ENCODE peak calls at places on chromosomes 2 and 18, in six cellular contexts. B, R, V, C, I and D are unnamed samples.

GRCh38 chr2:56741601-56742102 is 557.9 kb downstream of the CCDC85A start:
- DNase-seq in B (no peak), C (peak; percentile 17), R (no peak), V (peak; percentile 88), I (peak; percentile 91), D (no peak)

GRCh38 chr2:158586491-158586890 is 129.7 kb downstream of the PKP4 start:
- DNase-seq in C (no peak), B (no peak), V (peak; percentile 94), R (no peak), I (peak; percentile 85), D (no peak)

GRCh38 chr2:139439100-139439499 is 658.9 kb upstream of the NXPH2 start:
- DNase-seq in V (no peak), B (no peak), I (peak; percentile 44), C (no peak), R (no peak), D (no peak)

GRCh38 chr18:57586243-57587049 is at the start of gene FECH:
- DNase-seq in B (peak; percentile 71), R (peak; percentile 79), V (peak; percentile 66), I (peak; percentile 72), C (peak; percentile 90), D (peak; percentile 75)

GRCh38 chr2:151437630-151438029 is 27.9 kb downstream of the RIF1 start:
- DNase-seq in C (no peak), B (no peak), I (peak; percentile 20), V (peak; percentile 55), R (no peak), D (no peak)

GRCh38 chr2:11160256-11160655 is 5.0 kb downstream of the SLC66A3 start:
- DNase-seq in R (no peak), B (no peak), I (no peak), V (no peak), C (no peak), D (no peak)

GRCh38 chr2:26561918-26562810 is 79.0 kb downstream of the CIB4 start:
- DNase-seq in B (no peak), R (peak; percentile 59), C (peak; percentile 66), I (peak; percentile 30), V (peak; percentile 10), D (peak; percentile 45)

GRCh38 chr18:25279133-25279532 is 72.8 kb downstream of the ZNF521 start:
- DNase-seq in C (no peak), B (no peak), I (no peak), V (peak; percentile 89), R (no peak), D (no peak)

GRCh38 chr18:59801576-59801975 is 98.2 kb upstream of the PMAIP1 start:
- DNase-seq in I (no peak), R (no peak), B (no peak), V (no peak), C (no peak), D (no peak)

GRCh38 chr18:76472811-76473210 is 22.2 kb downstream of the ZNF516 start:
- DNase-seq in I (no peak), R (no peak), V (no peak), B (no peak), C (no peak), D (no peak)

GRCh38 chr2:204731996-204732395 is 186.7 kb downstream of the PARD3B start:
- DNase-seq in C (no peak), I (no peak), V (peak; percentile 77), R (no peak), B (no peak), D (no peak)

GRCh38 chr2:129142465-129142864 is 823.8 kb upstream of the HS6ST1 start:
- DNase-seq in V (no peak), I (no peak), C (no peak), R (no peak), B (no peak), D (no peak)

GRCh38 chr2:26969089-26969844 is 1.2 kb upstream of the MAPRE3 start:
- DNase-seq in C (no peak), V (no peak), B (no peak), I (no peak), R (no peak), D (no peak)

GRCh38 chr2:48508461-48509124 is 21.4 kb upstream of the STON1 start:
- DNase-seq in R (no peak), B (no peak), C (no peak), V (peak; percentile 54), I (peak; percentile 55), D (peak; percentile 56)

GRCh38 chr2:78245394-78246140 is 723.4 kb upstream of the LRRTM4 start:
- DNase-seq in V (no peak), C (no peak), R (no peak), I (no peak), B (no peak), D (no peak)

GRCh38 chr18:37403100-37403781 is 162.4 kb downstream of the CELF4 start:
- DNase-seq in B (no peak), C (no peak), R (no peak), V (peak; percentile 90), I (peak; percentile 20), D (no peak)

GRCh38 chr2:47004905-47005495 is 89.4 kb upstream of the MCFD2 start:
- DNase-seq in I (no peak), R (no peak), V (no peak), B (no peak), C (no peak), D (no peak)

GRCh38 chr2:227033471-227034148 is 130.4 kb downstream of the COL4A4 start:
- DNase-seq in R (peak; percentile 53), C (peak; percentile 28), V (peak; percentile 44), B (no peak), I (peak; percentile 43), D (peak; percentile 81)

GRCh38 chr2:84297155-84297554 is 161.9 kb downstream of the SUCLG1 start:
- DNase-seq in B (no peak), R (no peak), I (peak; percentile 94), V (no peak), C (no peak), D (no peak)

GRCh38 chr2:223100061-223100511 is 48.1 kb downstream of the KCNE4 start:
- DNase-seq in C (peak; percentile 72), B (no peak), I (no peak), R (no peak), V (peak; percentile 73), D (no peak)

GRCh38 chr2:21372654-21373053 is 248.9 kb downstream of the TDRD15 start:
- DNase-seq in C (no peak), V (peak; percentile 18), I (peak; percentile 21), B (no peak), R (no peak), D (no peak)

GRCh38 chr18:8974696-8975095 is 127.8 kb upstream of the NDUFV2 start:
- DNase-seq in B (no peak), V (no peak), R (no peak), C (no peak), I (no peak), D (no peak)

GRCh38 chr2:70124983-70125480 is 37.8 kb downstream of the PCBP1 start:
- DNase-seq in I (no peak), V (peak; percentile 51), C (peak; percentile 71), R (peak; percentile 80), B (no peak), D (peak; percentile 77)

GRCh38 chr2:68740184-68740914 is 5.7 kb downstream of the ARHGAP25 start:
- DNase-seq in R (peak; percentile 26), I (peak; percentile 62), V (no peak), B (no peak), C (no peak), D (no peak)

GRCh38 chr2:241976296-241976695 is 106.8 kb downstream of the RTP5 start:
- DNase-seq in C (no peak), V (no peak), R (no peak), B (no peak), I (no peak), D (no peak)